ENCODE peak calls at places on chromosomes 6 and 20, in six cellular contexts. T is HCT116, R is fibroblast of mammary gland, A is astrocyte of the spinal cord, C is neural crest cell, Q is astrocyte. S is an unnamed sample.

GRCh38 chr6:109767961-109768360 is 76.9 kb downstream of the FIG4 start:
- DNase-seq in T (no peak), R (peak), A (no peak), C (no peak), Q (peak), S (no peak)

GRCh38 chr20:58965270-58966064 is 15.6 kb upstream of the NELFCD start:
- DNase-seq in T (no peak), R (no peak), A (no peak), C (no peak), Q (no peak), S (no peak)

GRCh38 chr20:62119591-62120364 is 2.5 kb upstream of the LSM14B start:
- DNase-seq in T (no peak), R (no peak), A (no peak), C (no peak), Q (no peak), S (no peak)

GRCh38 chr6:108760158-108761050 is 87.8 kb upstream of the ARMC2 start:
- DNase-seq in T (no peak), R (peak), A (peak), C (no peak), Q (peak), S (no peak)

GRCh38 chr20:17761612-17762011 is 61.8 kb downstream of the BANF2 start:
- DNase-seq in T (peak), R (peak), A (no peak), C (no peak), Q (peak), S (no peak)

GRCh38 chr20:51917886-51918545 is 115.7 kb upstream of the SALL4 start:
- DNase-seq in T (no peak), R (no peak), A (no peak), C (no peak), Q (no peak), S (no peak)

GRCh38 chr20:2237059-2237458 is 58.7 kb upstream of the TGM3 start:
- DNase-seq in T (no peak), R (peak), A (peak), C (no peak), Q (peak), S (no peak)

GRCh38 chr20:16201191-16201590 is 372.1 kb downstream of the KIF16B start:
- DNase-seq in T (no peak), R (no peak), A (no peak), C (no peak), Q (no peak), S (no peak)

GRCh38 chr20:17636523-17637412 is 45.3 kb downstream of the RRBP1 start:
- DNase-seq in T (no peak), R (peak), A (no peak), C (peak), Q (no peak), S (peak)

GRCh38 chr6:158863646-158864045 is 44.5 kb upstream of the EZR start:
- DNase-seq in T (no peak), R (no peak), A (peak), C (no peak), Q (peak), S (no peak)

GRCh38 chr6:108655840-108656650 is 95.3 kb downstream of the FOXO3 start:
- DNase-seq in T (no peak), R (peak), A (peak), C (no peak), Q (peak), S (no peak)

GRCh38 chr20:62485062-62485700 is 9.4 kb upstream of the GATA5 start:
- DNase-seq in T (no peak), R (no peak), A (no peak), C (no peak), Q (peak), S (peak)

GRCh38 chr20:49646126-49646525 is 67.6 kb downstream of the B4GALT5 start:
- DNase-seq in T (no peak), R (peak), A (peak), C (no peak), Q (peak), S (no peak)

GRCh38 chr6:110653381-110653780 is 161.9 kb downstream of the CDK19 start:
- DNase-seq in T (no peak), R (no peak), A (no peak), C (no peak), Q (no peak), S (no peak)

GRCh38 chr6:3751730-3752537 is 421 bp upstream of the PXDC1 start:
- DNase-seq in T (peak), R (peak), A (peak), C (peak), Q (peak), S (peak)
- TF ChIP-seq CTCF in T (no peak), R (peak), A (peak), C (peak), Q (no peak), S (peak)

GRCh38 chr20:23419995-23420901 is 1.0 kb downstream of the NAPB start:
- DNase-seq in T (no peak), R (peak), A (peak), C (no peak), Q (peak), S (peak)

GRCh38 chr20:23419657-23419994 is 1.7 kb downstream of the NAPB start:
- DNase-seq in T (no peak), R (no peak), A (no peak), C (no peak), Q (no peak), S (no peak)

GRCh38 chr20:23425129-23425528 is 3.8 kb upstream of the NAPB start:
- DNase-seq in T (no peak), R (no peak), A (no peak), C (no peak), Q (no peak), S (no peak)

GRCh38 chr20:23417861-23418260 is 3.4 kb downstream of the NAPB start:
- DNase-seq in T (no peak), R (no peak), A (no peak), C (no peak), Q (no peak), S (no peak)

GRCh38 chr20:23420943-23421925 is at the start of gene NAPB:
- DNase-seq in T (peak), R (peak), A (peak), C (peak), Q (peak), S (peak)
- TF ChIP-seq CTCF in T (peak), R (no peak), A (peak), C (peak), Q (no peak), S (peak)

DNA sequence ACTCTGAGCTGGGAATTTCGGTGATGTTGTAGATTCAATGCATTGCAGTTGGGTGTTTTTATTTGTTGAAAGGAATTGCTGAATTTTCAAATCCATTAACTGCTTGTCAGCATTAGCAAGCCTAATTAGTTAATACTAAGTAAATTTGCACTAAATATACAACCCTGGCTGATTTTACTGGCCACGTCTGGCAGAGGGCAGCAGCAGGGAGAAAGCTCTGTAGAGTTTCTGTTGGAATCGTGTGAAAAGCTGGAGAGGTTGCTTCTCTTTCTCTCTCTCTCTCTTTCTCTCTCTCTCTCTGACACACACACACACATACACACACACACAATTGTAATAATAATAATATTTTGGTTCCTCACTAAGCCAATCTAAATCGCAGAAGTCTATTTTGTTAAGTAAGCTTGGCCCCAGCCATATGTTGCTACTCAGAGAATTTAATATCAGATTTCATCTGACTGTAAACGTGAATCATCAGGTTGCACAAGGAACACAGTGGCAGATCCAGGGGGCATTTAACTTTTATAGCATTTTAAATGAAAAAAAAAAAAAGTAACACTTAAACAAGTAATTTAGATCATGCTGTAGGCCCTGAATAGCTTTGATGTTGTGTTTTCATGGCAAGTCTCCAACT is 289.5 kb downstream of the ESR1 start:
- DNase-seq in T (no peak), R (peak), A (peak), C (no peak), Q (peak), S (no peak)
- TF ChIP-seq CTCF in T (no peak), R (peak), A (peak), C (no peak), Q (no peak), S (no peak)

GRCh38 chr6:111668410-111668809 is 62.7 kb upstream of the TRAF3IP2 start:
- DNase-seq in T (no peak), R (no peak), A (no peak), C (no peak), Q (no peak), S (no peak)
- TF ChIP-seq CTCF in T (peak), R (peak), A (peak), C (peak), Q (peak), S (peak)

DNA sequence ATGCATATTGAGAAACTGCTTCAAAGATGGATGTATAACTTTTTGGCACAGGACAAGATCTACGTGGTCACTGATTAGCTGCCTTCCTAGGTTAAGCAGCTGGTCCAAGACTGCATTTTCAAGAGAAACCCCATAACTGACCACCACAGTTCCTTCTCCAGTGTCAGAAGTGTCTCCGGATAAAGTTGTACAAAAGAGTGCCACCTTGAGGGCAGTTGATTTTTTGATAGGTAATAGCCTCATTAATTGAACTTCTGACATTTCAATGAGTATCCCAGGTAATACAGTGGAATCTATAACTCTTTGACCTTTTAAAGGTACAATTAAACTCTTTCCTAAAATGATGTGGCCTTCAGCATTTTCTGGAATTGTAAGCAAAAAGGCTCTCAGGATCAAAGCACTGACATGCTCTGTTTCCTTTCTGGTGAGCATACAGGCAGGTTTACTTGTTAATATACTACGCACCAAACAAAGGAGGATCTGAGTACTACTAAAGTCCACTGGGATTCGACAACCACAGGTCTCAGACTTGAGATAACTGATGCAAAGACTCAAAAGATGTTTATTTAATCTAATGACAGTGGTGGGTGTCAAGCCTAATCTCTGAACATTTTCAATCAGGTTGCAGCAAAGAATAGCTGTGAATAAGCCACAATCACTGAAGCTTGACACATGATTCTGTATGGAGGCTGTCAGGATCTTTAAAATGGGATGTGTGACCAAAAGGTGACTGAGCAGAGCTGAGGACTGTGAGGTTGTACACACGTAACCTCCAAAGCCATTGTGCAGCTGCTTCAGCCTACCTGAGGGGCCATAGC is 21.2 kb downstream of the MKKS start:
- DNase-seq in T (no peak), R (peak), A (peak), C (no peak), Q (peak), S (no peak)
- TF ChIP-seq CTCF in T (peak), R (peak), A (peak), C (no peak), Q (peak), S (no peak)

DNA sequence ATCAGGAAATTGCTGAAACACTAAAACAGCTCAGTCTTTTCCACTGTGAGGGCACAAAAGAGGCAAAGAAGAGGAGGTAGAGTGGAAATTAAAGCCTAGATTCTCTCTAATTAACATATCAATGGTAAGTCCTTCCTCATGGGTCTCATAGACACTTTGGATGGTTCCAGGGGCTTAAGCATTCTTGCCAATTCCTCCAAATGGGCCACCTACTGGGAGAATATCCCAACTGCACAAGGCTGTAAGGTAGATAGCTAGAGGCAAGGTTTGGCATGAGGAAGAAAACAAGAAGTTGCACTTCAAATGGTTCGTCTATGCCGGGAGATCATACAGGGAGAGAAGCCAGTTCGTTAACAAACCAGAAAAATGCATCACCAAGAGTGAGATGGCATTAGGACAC is 107.6 kb upstream of the KHDRBS2 start:
- DNase-seq in T (no peak), R (no peak), A (no peak), C (no peak), Q (no peak), S (no peak)
- TF ChIP-seq CTCF in T (no peak), R (no peak), A (no peak), C (no peak), Q (no peak), S (no peak)

S was measured in nephron progenitor cell.